ENCODE peak calls at places on chromosomes 3 and 15, in eight cellular contexts. One of them, this sample, is unnamed.

GRCh38 chr15:40873625-40874561 is at the start of gene RHOV:
- DNase-seq in AG08395: no peak
- DNase-seq in GM03348: peak
- DNase-seq in T-helper 2 cell: peak
- DNase-seq in CD8-positive, alpha-beta memory T cell: peak
- DNase-seq in GM13976: peak
- DNase-seq in T-helper 1 cell: peak
- DNase-seq in hypothalamus: no peak
- DNase-seq in this sample: peak

GRCh38 chr3:103949690-103950089 is 1417.0 kb upstream of the ALCAM start:
- DNase-seq in AG08395: no peak
- DNase-seq in GM03348: no peak
- DNase-seq in T-helper 2 cell: no peak
- DNase-seq in CD8-positive, alpha-beta memory T cell: no peak
- DNase-seq in GM13976: no peak
- DNase-seq in T-helper 1 cell: no peak
- DNase-seq in hypothalamus: no peak
- DNase-seq in this sample: no peak

GRCh38 chr3:17160597-17160996 is 275.8 kb downstream of the PLCL2 start:
- DNase-seq in AG08395: no peak
- DNase-seq in GM03348: no peak
- DNase-seq in T-helper 2 cell: no peak
- DNase-seq in CD8-positive, alpha-beta memory T cell: no peak
- DNase-seq in GM13976: no peak
- DNase-seq in T-helper 1 cell: no peak
- DNase-seq in hypothalamus: no peak
- DNase-seq in this sample: no peak

GRCh38 chr3:127754411-127755304 is 67.7 kb downstream of the MGLL start:
- DNase-seq in AG08395: no peak
- DNase-seq in GM03348: no peak
- DNase-seq in T-helper 2 cell: no peak
- DNase-seq in CD8-positive, alpha-beta memory T cell: peak
- DNase-seq in GM13976: peak
- DNase-seq in T-helper 1 cell: no peak
- DNase-seq in hypothalamus: no peak
- DNase-seq in this sample: no peak

GRCh38 chr3:29286841-29287240 is 6.0 kb downstream of the RBMS3 start:
- DNase-seq in AG08395: no peak
- DNase-seq in GM03348: no peak
- DNase-seq in T-helper 2 cell: no peak
- DNase-seq in CD8-positive, alpha-beta memory T cell: no peak
- DNase-seq in GM13976: no peak
- DNase-seq in T-helper 1 cell: no peak
- DNase-seq in hypothalamus: no peak
- DNase-seq in this sample: peak

GRCh38 chr3:64932666-64933342 is 245.0 kb upstream of the ADAMTS9 start:
- DNase-seq in AG08395: no peak
- DNase-seq in GM03348: no peak
- DNase-seq in T-helper 2 cell: no peak
- DNase-seq in CD8-positive, alpha-beta memory T cell: no peak
- DNase-seq in GM13976: no peak
- DNase-seq in T-helper 1 cell: no peak
- DNase-seq in hypothalamus: no peak
- DNase-seq in this sample: no peak

GRCh38 chr3:50269977-50270413 is 1.0 kb downstream of the SEMA3B start:
- DNase-seq in AG08395: peak
- DNase-seq in GM03348: peak
- DNase-seq in T-helper 2 cell: no peak
- DNase-seq in CD8-positive, alpha-beta memory T cell: no peak
- DNase-seq in GM13976: no peak
- DNase-seq in T-helper 1 cell: no peak
- DNase-seq in hypothalamus: no peak
- DNase-seq in this sample: peak

GRCh38 chr3:190053919-190054672 is 66.6 kb downstream of the P3H2 start:
- DNase-seq in AG08395: peak
- DNase-seq in GM03348: peak
- DNase-seq in T-helper 2 cell: no peak
- DNase-seq in CD8-positive, alpha-beta memory T cell: no peak
- DNase-seq in GM13976: no peak
- DNase-seq in T-helper 1 cell: no peak
- DNase-seq in hypothalamus: no peak
- DNase-seq in this sample: peak

GRCh38 chr3:105629725-105630124 is 239.1 kb downstream of the CBLB start:
- DNase-seq in AG08395: no peak
- DNase-seq in GM03348: peak
- DNase-seq in T-helper 2 cell: no peak
- DNase-seq in CD8-positive, alpha-beta memory T cell: no peak
- DNase-seq in GM13976: no peak
- DNase-seq in T-helper 1 cell: no peak
- DNase-seq in hypothalamus: no peak
- DNase-seq in this sample: no peak

GRCh38 chr3:157499342-157499963 is 3.8 kb downstream of the VEPH1 start:
- DNase-seq in AG08395: peak
- DNase-seq in GM03348: peak
- DNase-seq in T-helper 2 cell: no peak
- DNase-seq in CD8-positive, alpha-beta memory T cell: no peak
- DNase-seq in GM13976: no peak
- DNase-seq in T-helper 1 cell: no peak
- DNase-seq in hypothalamus: no peak
- DNase-seq in this sample: no peak

GRCh38 chr3:40877651-40878463 is 321.4 kb upstream of the CTNNB1 start:
- DNase-seq in AG08395: no peak
- DNase-seq in GM03348: peak
- DNase-seq in T-helper 2 cell: no peak
- DNase-seq in CD8-positive, alpha-beta memory T cell: no peak
- DNase-seq in GM13976: no peak
- DNase-seq in T-helper 1 cell: no peak
- DNase-seq in hypothalamus: peak
- DNase-seq in this sample: peak

GRCh38 chr3:102354818-102355515 is 79.8 kb upstream of the ZPLD1 start:
- DNase-seq in AG08395: no peak
- DNase-seq in GM03348: no peak
- DNase-seq in T-helper 2 cell: no peak
- DNase-seq in CD8-positive, alpha-beta memory T cell: no peak
- DNase-seq in GM13976: no peak
- DNase-seq in T-helper 1 cell: no peak
- DNase-seq in hypothalamus: no peak
- DNase-seq in this sample: peak

GRCh38 chr3:66480666-66481065 is 20.2 kb downstream of the LRIG1 start:
- DNase-seq in AG08395: peak
- DNase-seq in GM03348: peak
- DNase-seq in T-helper 2 cell: no peak
- DNase-seq in CD8-positive, alpha-beta memory T cell: peak
- DNase-seq in GM13976: peak
- DNase-seq in T-helper 1 cell: peak
- DNase-seq in hypothalamus: no peak
- DNase-seq in this sample: no peak

GRCh38 chr15:101538996-101539395 is 49.5 kb upstream of the PCSK6 start:
- DNase-seq in AG08395: no peak
- DNase-seq in GM03348: no peak
- DNase-seq in T-helper 2 cell: no peak
- DNase-seq in CD8-positive, alpha-beta memory T cell: no peak
- DNase-seq in GM13976: no peak
- DNase-seq in T-helper 1 cell: no peak
- DNase-seq in hypothalamus: no peak
- DNase-seq in this sample: no peak

GRCh38 chr3:194395201-194395600 is 3.9 kb downstream of the GP5 start:
- DNase-seq in AG08395: no peak
- DNase-seq in GM03348: no peak
- DNase-seq in T-helper 2 cell: no peak
- DNase-seq in CD8-positive, alpha-beta memory T cell: no peak
- DNase-seq in GM13976: peak
- DNase-seq in T-helper 1 cell: no peak
- DNase-seq in hypothalamus: no peak
- DNase-seq in this sample: no peak